ENCODE peak calls at places on chromosomes 4 and X, in ten cellular contexts. M is ELR, J is ovary, C is fibroblast of lung, K is left colon, Y is mucosa of gallbladder, R is T-helper 17 cell, A is amniotic stem cell, S is EH, N is spleen. F is an unnamed sample.

GRCh38 chrX:132505116-132505515 is 16.3 kb upstream of the MBNL3 start:
- DNase-seq in M (no peak), J (peak; percentile 18), C (peak; percentile 51), K (no peak), Y (no peak), R (no peak), A (no peak), S (no peak), N (no peak), F (no peak)

GRCh38 chr4:40521957-40522356 is 107.7 kb downstream of the RBM47 start:
- DNase-seq in M (no peak), J (no peak), C (no peak), K (no peak), Y (no peak), R (no peak), A (no peak), S (no peak), N (no peak), F (no peak)

GRCh38 chrX:41475611-41476241 is 28.6 kb downstream of the NYX start:
- DNase-seq in M (no peak), J (no peak), C (no peak), K (no peak), Y (no peak), R (no peak), A (no peak), S (no peak), N (no peak), F (no peak)

GRCh38 chrX:136168929-136169735 is 21.8 kb downstream of the FHL1 start:
- DNase-seq in M (peak; percentile 79), J (peak; percentile 69), C (peak; percentile 97), K (no peak), Y (peak; percentile 31), R (no peak), A (peak; percentile 90), S (peak; percentile 97), N (no peak), F (peak; percentile 64)

GRCh38 chr4:107751670-107752069 is 31.6 kb upstream of the PAPSS1 start:
- DNase-seq in M (no peak), J (no peak), C (peak; percentile 24), K (no peak), Y (no peak), R (no peak), A (no peak), S (no peak), N (no peak), F (no peak)

GRCh38 chr4:152166567-152166966 is 369.3 kb downstream of the FBXW7 start:
- DNase-seq in M (peak; percentile 27), J (no peak), C (peak; percentile 9), K (no peak), Y (no peak), R (no peak), A (no peak), S (peak; percentile 37), N (no peak), F (no peak)

GRCh38 chr4:159398236-159398638 is 295.4 kb downstream of the RAPGEF2 start:
- DNase-seq in M (peak; percentile 53), J (no peak), C (peak; percentile 63), K (no peak), Y (no peak), R (no peak), A (no peak), S (peak; percentile 98), N (no peak), F (no peak)

GRCh38 chr4:101218894-101219293 is 128.4 kb downstream of the PPP3CA start:
- DNase-seq in M (no peak), J (no peak), C (no peak), K (no peak), Y (no peak), R (no peak), A (no peak), S (no peak), N (no peak), F (no peak)

GRCh38 chr4:130349745-130350144 is 1253.8 kb downstream of the C4orf33 start:
- DNase-seq in M (no peak), J (no peak), C (no peak), K (no peak), Y (no peak), R (no peak), A (no peak), S (no peak), N (peak; percentile 51), F (no peak)

GRCh38 chr4:845836-846251 is 19.9 kb upstream of the CPLX1 start:
- DNase-seq in M (no peak), J (no peak), C (peak; percentile 21), K (no peak), Y (no peak), R (no peak), A (no peak), S (peak; percentile 54), N (peak; percentile 43), F (peak; percentile 20)

GRCh38 chr4:48635310-48635709 is 144.8 kb downstream of the FRYL start:
- DNase-seq in M (peak; percentile 68), J (no peak), C (peak; percentile 10), K (no peak), Y (no peak), R (no peak), A (no peak), S (peak; percentile 64), N (no peak), F (no peak)

GRCh38 chrX:107429090-107429489 is 20.4 kb upstream of the FRMPD3 start:
- DNase-seq in M (peak; percentile 36), J (no peak), C (peak; percentile 15), K (peak; percentile 28), Y (no peak), R (no peak), A (no peak), S (peak; percentile 32), N (no peak), F (no peak)

GRCh38 chrX:24479924-24480722 is 15.0 kb downstream of the PDK3 start:
- DNase-seq in M (no peak), J (no peak), C (peak; percentile 13), K (peak; percentile 62), Y (peak; percentile 37), R (peak; percentile 38), A (no peak), S (no peak), N (peak; percentile 83), F (no peak)